ENCODE peak calls at places on chromosomes 13 and 19, in seven cellular contexts. T is iris pigment epithelial cell; W is H54; M is ACHN; J is NCI-H446 treated with DMSO at 0.1 percent for 48 hours; C is activated CD8-positive, alpha-beta memory T cell treated with anti-CD3 and anti-CD28 coated beads for 48 hours; E is left ventricle myocardium superior. G is an unnamed sample.

GRCh38 chr19:17235618-17236413 is 9.8 kb downstream of the OCEL1 start:
- DNase-seq in E (peak; percentile 88), T (peak; percentile 81), C (no peak), J (peak; percentile 35), W (no peak), M (peak; percentile 76), G (peak; percentile 78)

GRCh38 chr13:27619093-27619705 is 1.1 kb downstream of the LNX2 start:
- DNase-seq in C (no peak), M (peak; percentile 36), W (no peak), T (peak; percentile 71), E (no peak), J (no peak), G (peak; percentile 36)

GRCh38 chr13:46953331-46953730 is 56.5 kb upstream of the HTR2A start:
- DNase-seq in E (no peak), J (no peak), W (no peak), M (no peak), T (no peak), C (no peak), G (no peak)

GRCh38 chr13:43355774-43356173 is 332.4 kb downstream of the DNAJC15 start:
- DNase-seq in E (no peak), C (no peak), T (no peak), J (no peak), M (no peak), W (no peak), G (no peak)

GRCh38 chr19:46373573-46374359 is 26.9 kb downstream of the PPP5C start:
- DNase-seq in E (peak; percentile 94), M (peak; percentile 92), T (peak; percentile 56), W (peak; percentile 78), J (peak; percentile 96), C (no peak), G (no peak)

GRCh38 chr19:19004144-19004543 is 29.2 kb downstream of the SUGP2 start:
- DNase-seq in W (no peak), J (no peak), M (no peak), E (no peak), T (no peak), C (no peak), G (no peak)

GRCh38 chr13:28478127-28478526 is 16.8 kb downstream of the FLT1 start:
- DNase-seq in T (peak; percentile 75), C (no peak), J (no peak), M (no peak), W (no peak), E (no peak), G (peak; percentile 89)

GRCh38 chr19:47405197-47405550 is 14.2 kb downstream of the MEIS3 start:
- DNase-seq in C (no peak), T (no peak), J (no peak), E (no peak), M (no peak), W (no peak), G (no peak)

GRCh38 chr19:57719901-57720519 is 7.4 kb downstream of the ZNF671 start:
- DNase-seq in M (no peak), W (no peak), T (no peak), C (no peak), J (no peak), E (no peak), G (no peak)

GRCh38 chr13:74251778-74252519 is 117.7 kb upstream of the KLF12 start:
- DNase-seq in J (no peak), W (no peak), C (no peak), M (no peak), T (no peak), E (no peak), G (no peak)

GRCh38 chr13:20165417-20166257 is 4.8 kb upstream of the GJA3 start:
- DNase-seq in T (no peak), W (no peak), M (no peak), J (no peak), E (no peak), C (no peak), G (no peak)

GRCh38 chr19:7870571-7871279 is 3.5 kb downstream of the PRR36 start:
- DNase-seq in M (peak; percentile 73), W (peak; percentile 66), E (peak; percentile 49), C (no peak), T (peak; percentile 43), J (no peak), G (peak; percentile 50)

GRCh38 chr13:33904431-33904830 is 86.5 kb downstream of the RFC3 start:
- DNase-seq in T (no peak), J (no peak), E (no peak), W (no peak), M (no peak), C (no peak), G (no peak)

GRCh38 chr19:27986299-27986698 is 1226.7 kb downstream of the UQCRFS1 start:
- DNase-seq in M (no peak), T (no peak), J (no peak), W (no peak), E (no peak), C (no peak), G (no peak)